ENCODE peak calls at places on chromosomes 12 and 14, in eight cellular contexts. S, X, Y, D, I, E, G and V are unnamed samples. For H3K36me3, the result is how much of the 10 kb centered on the place peaks cover.

GRCh38 chr12:50390284-50390683 is 6.1 kb downstream of the FAM186A start:
- DNase-seq in S (no peak), X (no peak), Y (no peak), D (no peak), I (no peak), E (no peak), G (no peak), V (no peak)

GRCh38 chr12:6965026-6965661 is 5.3 kb downstream of the PHB2 start:
- DNase-seq in S (peak), X (no peak), Y (peak), D (peak), I (peak), E (peak), G (peak), V (peak)

GRCh38 chr14:50366115-50366514 is 30.6 kb downstream of the CDKL1 start:
- DNase-seq in S (no peak), X (no peak), Y (no peak), D (no peak), I (no peak), E (peak), G (no peak), V (peak)

GRCh38 chr12:55727643-55728184 is 1.1 kb downstream of the CD63 start:
- DNase-seq in S (peak), X (no peak), Y (peak), D (peak), I (no peak), E (peak), G (no peak), V (peak)

GRCh38 chr14:50070840-50071548 is 45.4 kb downstream of the VCPKMT start:
- DNase-seq in S (peak), X (no peak), Y (no peak), D (no peak), I (no peak), E (no peak), G (no peak), V (no peak)

GRCh38 chr14:67426983-67427601 is 15.1 kb upstream of the PLEK2 start:
- DNase-seq in S (peak), X (no peak), Y (peak), D (peak), I (peak), E (peak), G (peak), V (peak)

GRCh38 chr12:107351716-107352115 is 258.4 kb upstream of the CRY1 start:
- DNase-seq in S (no peak), X (no peak), Y (no peak), D (no peak), I (no peak), E (no peak), G (no peak), V (no peak)

GRCh38 chr14:91258021-91258618 is 13.6 kb upstream of the GPR68 start:
- DNase-seq in S (no peak), X (no peak), Y (no peak), D (peak), I (no peak), E (peak), G (no peak), V (no peak)

GRCh38 chr12:50765325-50765911 is 1.5 kb downstream of the ATF1 start:
- DNase-seq in S (no peak), X (no peak), Y (peak), D (no peak), I (peak), E (peak), G (peak), V (peak)

GRCh38 chr12:49188205-49188915 is 520 bp downstream of the TUBA1A start:
- DNase-seq in S (peak), X (no peak), Y (peak), D (peak), I (peak), E (peak), G (peak), V (peak)

GRCh38 chr14:98826618-98827017 is 445.4 kb downstream of the BCL11B start:
- DNase-seq in S (no peak), X (no peak), Y (no peak), D (no peak), I (no peak), E (no peak), G (no peak), V (peak)

GRCh38 chr12:53751336-53752191 is at the start of gene CISTR:
- DNase-seq in S (peak), X (no peak), Y (no peak), D (peak), I (peak), E (peak), G (no peak), V (no peak)

GRCh38 chr12:52197371-52198231 is 5.8 kb upstream of the KRT80 start:
- DNase-seq in S (no peak), X (no peak), Y (peak), D (peak), I (no peak), E (no peak), G (no peak), V (peak)

GRCh38 chr12:94290353-94290752 is 142.0 kb downstream of the PLXNC1 start:
- DNase-seq in S (no peak), X (no peak), Y (no peak), D (no peak), I (no peak), E (no peak), G (no peak), V (no peak)

GRCh38 chr12:131074221-131075083 is 120.7 kb downstream of the ADGRD1 start:
- DNase-seq in S (no peak), X (no peak), Y (peak), D (peak), I (no peak), E (no peak), G (no peak), V (peak)

GRCh38 chr12:48979602-48980388 is 1.7 kb downstream of the WNT1 start:
- DNase-seq in S (peak), X (no peak), Y (no peak), D (peak), I (peak), E (peak), G (no peak), V (peak)

GRCh38 chr12:20004951-20005350 is 363.4 kb upstream of the PDE3A start:
- DNase-seq in S (no peak), X (no peak), Y (no peak), D (no peak), I (no peak), E (no peak), G (no peak), V (no peak)

GRCh38 chr12:53982616-53983579 is 2.0 kb upstream of the HOXC10 start:
- DNase-seq in S (no peak), X (no peak), Y (no peak), D (no peak), I (no peak), E (no peak), G (no peak), V (no peak)

GRCh38 chr14:34711169-34711568 is 3.2 kb downstream of the CFL2 start:
- DNase-seq in S (no peak), X (peak), Y (no peak), D (no peak), I (no peak), E (peak), G (no peak), V (no peak)

GRCh38 chr14:75993567-75994041 is 8.0 kb downstream of the IFT43 start:
- DNase-seq in S (no peak), X (peak), Y (no peak), D (no peak), I (no peak), E (no peak), G (no peak), V (no peak)

GRCh38 chr12:72511906-72512305 is 239.7 kb downstream of the TRHDE start:
- DNase-seq in S (no peak), X (no peak), Y (no peak), D (no peak), I (no peak), E (no peak), G (no peak), V (no peak)

GRCh38 chr12:6855322-6855721 is 3.4 kb downstream of the USP5 start:
- DNase-seq in S (no peak), X (no peak), Y (no peak), D (no peak), I (no peak), E (no peak), G (no peak), V (no peak)

GRCh38 chr12:26469801-26470200 is 274.4 kb downstream of the SSPN start:
- DNase-seq in S (no peak), X (no peak), Y (no peak), D (no peak), I (no peak), E (no peak), G (no peak), V (no peak)

GRCh38 chr12:20865873-20866272 is 55.4 kb downstream of the SLCO1B3 start:
- DNase-seq in S (no peak), X (no peak), Y (no peak), D (no peak), I (no peak), E (no peak), G (no peak), V (no peak)

GRCh38 chr14:29054119-29054518 is 287.5 kb downstream of the FOXG1 start:
- DNase-seq in S (no peak), X (no peak), Y (no peak), D (no peak), I (no peak), E (no peak), G (no peak), V (no peak)

GRCh38 chr14:92785601-92786426 is 8.3 kb upstream of the GOLGA5 start:
- DNase-seq in S (no peak), X (no peak), Y (no peak), D (no peak), I (no peak), E (no peak), G (no peak), V (peak)

GRCh38 chr12:104465379-104465778 is 8.6 kb downstream of the CHST11 start:
- DNase-seq in S (no peak), X (no peak), Y (no peak), D (no peak), I (no peak), E (no peak), G (no peak), V (no peak)

GRCh38 chr12:123238961-123239360 is 5.7 kb downstream of the MTRFR start:
- DNase-seq in S (no peak), X (no peak), Y (no peak), D (no peak), I (no peak), E (no peak), G (no peak), V (no peak)

GRCh38 chr12:47222960-47223847 is 143.4 kb upstream of the AMIGO2 start:
- DNase-seq in S (no peak), X (no peak), Y (no peak), D (no peak), I (no peak), E (no peak), G (no peak), V (no peak)
- TF ChIP-seq CTCF in S (no peak), X (no peak), Y (no peak), D (no peak), I (no peak), E (no peak), G (no peak), V (no peak)

GRCh38 chr14:103492156-103492555 is 30.5 kb downstream of the CKB start:
- DNase-seq in S (no peak), X (no peak), Y (no peak), D (no peak), I (no peak), E (no peak), G (no peak), V (no peak)

GRCh38 chr14:103495854-103496253 is 26.8 kb downstream of the CKB start:
- DNase-seq in S (no peak), X (no peak), Y (no peak), D (no peak), I (no peak), E (no peak), G (no peak), V (no peak)

GRCh38 chr14:103491691-103492090 is 30.9 kb downstream of the CKB start:
- DNase-seq in S (no peak), X (no peak), Y (no peak), D (no peak), I (no peak), E (no peak), G (no peak), V (no peak)

GRCh38 chr14:103488960-103489359 is 33.7 kb downstream of the CKB start:
- DNase-seq in S (no peak), X (no peak), Y (no peak), D (no peak), I (no peak), E (no peak), G (no peak), V (no peak)

GRCh38 chr14:103492572-103492971 is 30.1 kb downstream of the CKB start:
- DNase-seq in S (no peak), X (no peak), Y (no peak), D (no peak), I (no peak), E (no peak), G (no peak), V (no peak)
- H3K36me3 ChIP-seq in S (half or more), X (under half), Y (half or more), D (under half), I (under half), E (under half), G (under half), V (half or more)

GRCh38 chr12:47730341-47730744 is 5.1 kb upstream of the ENDOU start:
- DNase-seq in S (no peak), X (no peak), Y (no peak), D (peak), I (no peak), E (no peak), G (no peak), V (peak)
- TF ChIP-seq CTCF in S (no peak), X (no peak), Y (no peak), D (no peak), I (no peak), E (no peak), G (no peak), V (no peak)

DNA sequence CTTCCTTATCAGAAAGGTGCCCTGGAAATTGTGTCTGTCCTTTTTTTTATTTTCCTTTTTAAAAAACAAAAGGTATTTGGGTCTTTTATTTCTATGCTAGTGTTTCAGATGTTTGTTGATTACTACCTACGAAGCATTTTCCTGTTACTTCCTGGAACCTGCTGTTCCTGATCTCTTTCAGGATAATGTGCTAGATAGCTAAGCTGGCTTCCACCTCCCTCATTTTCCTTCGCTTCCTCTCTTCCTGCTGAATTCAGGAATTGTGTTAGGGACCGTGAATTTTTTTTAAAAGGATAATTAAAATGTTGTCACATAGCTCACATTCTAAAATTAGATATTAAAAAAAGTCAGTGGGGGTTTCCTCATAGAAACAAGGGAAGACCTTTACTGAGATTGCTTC is 27.7 kb downstream of the TMTC2 start:
- DNase-seq in S (no peak), X (no peak), Y (no peak), D (no peak), I (no peak), E (no peak), G (no peak), V (no peak)
- H3K36me3 ChIP-seq in S (under half), X (under half), Y (under half), D (under half), I (under half), E (under half), G (under half), V (under half)

DNA sequence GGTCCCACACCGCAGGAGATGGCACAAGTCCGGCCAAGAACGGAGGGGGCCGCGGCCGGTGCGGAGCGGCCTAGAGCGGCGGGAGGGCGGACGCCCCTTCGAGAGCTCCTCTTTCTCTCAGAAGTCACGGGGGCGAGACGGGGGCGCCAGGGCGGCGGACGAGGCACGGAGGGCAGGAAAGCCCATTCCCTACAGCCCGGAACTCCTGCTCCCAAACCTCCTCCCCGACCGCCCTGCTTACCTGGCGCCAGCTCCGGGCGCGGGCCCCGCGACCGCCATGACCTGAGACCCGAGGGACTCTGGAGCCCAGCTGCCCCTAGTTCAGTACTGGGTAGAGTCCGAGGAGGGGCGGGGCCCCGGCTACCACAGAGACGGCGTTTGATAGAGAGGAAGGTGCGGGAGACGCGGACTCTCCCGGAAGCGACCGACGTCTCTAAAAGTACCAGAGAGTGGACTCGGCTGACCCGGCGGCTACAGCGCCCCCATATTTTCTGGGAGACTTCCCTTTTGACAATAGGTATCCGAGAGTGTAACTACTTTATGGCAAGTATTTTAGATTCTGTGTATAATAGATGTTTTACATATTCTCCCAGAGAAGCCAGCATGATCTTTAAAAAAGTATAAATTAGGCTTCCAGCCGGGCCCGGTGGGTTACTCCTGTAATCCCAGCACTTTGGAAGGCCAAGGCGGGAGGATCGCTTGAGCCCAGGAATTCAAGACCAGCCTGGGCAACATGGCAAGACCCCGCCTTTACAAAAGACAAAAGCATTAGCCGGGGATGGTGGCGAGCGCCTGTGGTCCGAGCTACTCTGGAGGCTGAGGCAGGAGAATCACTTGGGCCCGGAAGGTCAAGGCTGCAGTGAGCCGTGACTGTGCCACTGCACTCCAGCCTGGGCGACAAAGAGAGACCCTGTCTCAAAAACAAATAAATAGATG is at the start of gene ABCD4:
- DNase-seq in S (peak), X (peak), Y (peak), D (peak), I (peak), E (peak), G (peak), V (peak)
- TF ChIP-seq CTCF in S (peak), X (peak), Y (peak), D (peak), I (peak), E (no peak), G (peak), V (no peak)

GRCh38 chr12:32641287-32641901 is 37.7 kb upstream of the DNM1L start:
- DNase-seq in S (no peak), X (no peak), Y (no peak), D (no peak), I (no peak), E (no peak), G (no peak), V (no peak)

GRCh38 chr12:32647275-32647674 is 31.8 kb upstream of the DNM1L start:
- DNase-seq in S (no peak), X (no peak), Y (no peak), D (no peak), I (no peak), E (no peak), G (no peak), V (no peak)

GRCh38 chr12:32644455-32644854 is 34.6 kb upstream of the DNM1L start:
- DNase-seq in S (no peak), X (no peak), Y (no peak), D (no peak), I (no peak), E (no peak), G (no peak), V (no peak)
- H3K36me3 ChIP-seq in S (under half), X (under half), Y (under half), D (under half), I (under half), E (under half), G (under half), V (half or more)